ENCODE peak calls at places on chromosome 10, in nine cellular contexts. I, T, L, V, P, Z, S, A and U are unnamed samples.

GRCh38 chr10:133394064-133394663 is at the start of gene MTG1:
- DNase-seq in A (peak), I (peak), L (peak), Z (peak), S (peak), V (peak), T (peak), P (peak), U (peak)

GRCh38 chr10:661891-662605 is 27.4 kb downstream of the DIP2C start:
- DNase-seq in S (no peak), I (no peak), L (no peak), P (no peak), T (peak), A (no peak), Z (no peak), V (no peak), U (no peak)

GRCh38 chr10:61640876-61641275 is 21.9 kb upstream of the CABCOCO1 start:
- DNase-seq in L (no peak), P (no peak), Z (no peak), S (no peak), V (no peak), I (no peak), T (no peak), A (no peak), U (no peak)

GRCh38 chr10:60123172-60123571 is 216.8 kb upstream of the CCDC6 start:
- DNase-seq in I (no peak), T (no peak), S (peak), V (peak), L (no peak), P (peak), Z (no peak), A (no peak), U (no peak)

GRCh38 chr10:95273393-95274312 is 17.1 kb downstream of the PDLIM1 start:
- DNase-seq in L (no peak), P (peak), S (no peak), Z (no peak), A (peak), I (no peak), T (no peak), V (peak), U (no peak)

GRCh38 chr10:48496831-48497792 is 107.8 kb downstream of the ARHGAP22 start:
- DNase-seq in I (peak), P (no peak), T (no peak), S (no peak), L (no peak), Z (peak), A (no peak), V (no peak), U (no peak)

GRCh38 chr10:115831025-115831424 is 442.0 kb downstream of the GFRA1 start:
- DNase-seq in I (no peak), P (no peak), A (no peak), T (no peak), L (no peak), Z (no peak), V (no peak), S (no peak), U (no peak)

GRCh38 chr10:117535045-117535751 is 7.3 kb upstream of the EMX2 start:
- DNase-seq in S (no peak), T (no peak), I (no peak), V (no peak), A (no peak), P (peak), L (no peak), Z (peak), U (no peak)

GRCh38 chr10:116769791-116770190 is 27.4 kb upstream of the HSPA12A start:
- DNase-seq in L (no peak), Z (no peak), A (no peak), T (no peak), V (no peak), I (no peak), S (no peak), P (no peak), U (no peak)

GRCh38 chr10:70753841-70754621 is 31.1 kb downstream of the TBATA start:
- DNase-seq in L (no peak), T (peak), S (no peak), V (no peak), I (no peak), Z (no peak), A (no peak), P (no peak), U (no peak)

GRCh38 chr10:123655763-123656162 is 10.4 kb upstream of the GPR26 start:
- DNase-seq in A (no peak), Z (peak), V (no peak), L (no peak), T (peak), S (no peak), I (no peak), P (no peak), U (no peak)

GRCh38 chr10:99304027-99304856 is 24.9 kb upstream of the CNNM1 start:
- DNase-seq in Z (no peak), T (no peak), I (no peak), S (no peak), L (no peak), A (no peak), P (no peak), V (peak), U (no peak)

GRCh38 chr10:103746598-103746997 is 108.8 kb downstream of the SH3PXD2A start:
- DNase-seq in P (no peak), Z (no peak), T (no peak), I (no peak), A (no peak), L (no peak), V (no peak), S (no peak), U (no peak)

GRCh38 chr10:533186-533585 is 156.3 kb downstream of the DIP2C start:
- DNase-seq in Z (no peak), P (peak), T (no peak), A (no peak), L (no peak), S (no peak), V (no peak), I (no peak), U (no peak)

GRCh38 chr10:84188815-84189214 is 5.5 kb upstream of the CDHR1 start:
- DNase-seq in I (no peak), L (no peak), Z (peak), A (no peak), P (no peak), S (no peak), T (peak), V (no peak), U (no peak)

GRCh38 chr10:100319736-100320135 is 10.3 kb downstream of the PKD2L1 start:
- DNase-seq in T (no peak), V (no peak), S (no peak), A (no peak), Z (no peak), P (no peak), I (no peak), L (no peak), U (no peak)

GRCh38 chr10:103433858-103434257 is 18.3 kb downstream of the CALHM2 start:
- DNase-seq in L (no peak), S (no peak), Z (no peak), I (no peak), T (no peak), A (peak), P (no peak), V (no peak), U (no peak)

GRCh38 chr10:114166053-114166452 is 8.0 kb downstream of the CCDC186 start:
- DNase-seq in I (no peak), V (no peak), S (no peak), Z (no peak), L (no peak), P (no peak), T (no peak), A (no peak), U (no peak)

GRCh38 chr10:114168450-114169009 is 5.5 kb downstream of the CCDC186 start:
- DNase-seq in A (no peak), T (no peak), L (no peak), S (no peak), V (no peak), I (no peak), P (no peak), Z (no peak), U (no peak)

GRCh38 chr10:114172241-114172640 is 1.8 kb downstream of the CCDC186 start:
- DNase-seq in L (no peak), Z (no peak), S (no peak), P (no peak), V (no peak), A (no peak), T (no peak), I (no peak), U (no peak)

GRCh38 chr10:114163062-114163861 is 10.7 kb downstream of the CCDC186 start:
- DNase-seq in T (no peak), I (no peak), Z (no peak), P (no peak), V (no peak), A (no peak), S (no peak), L (no peak), U (no peak)

GRCh38 chr10:114167985-114168384 is 6.0 kb downstream of the CCDC186 start:
- DNase-seq in L (no peak), T (no peak), A (no peak), Z (no peak), V (no peak), P (no peak), S (no peak), I (no peak), U (no peak)
- TF ChIP-seq POLR2A in L (no peak), T (no peak), A (no peak), Z (no peak), V (no peak), P (no peak), S (no peak), I (no peak), U (no peak)

GRCh38 chr10:29841724-29842649 is 207.2 kb upstream of the SVIL start:
- DNase-seq in L (no peak), P (peak), Z (no peak), A (no peak), V (peak), S (no peak), T (no peak), I (no peak), U (no peak)

GRCh38 chr10:29845166-29845565 is 210.4 kb upstream of the SVIL start:
- DNase-seq in A (no peak), S (no peak), L (no peak), I (no peak), T (no peak), Z (peak), V (no peak), P (no peak), U (no peak)

GRCh38 chr10:29839826-29840515 is 205.2 kb upstream of the SVIL start:
- DNase-seq in S (no peak), T (no peak), I (no peak), A (no peak), Z (peak), V (no peak), L (no peak), P (no peak), U (no peak)

GRCh38 chr10:29840516-29841276 is 205.9 kb upstream of the SVIL start:
- DNase-seq in L (no peak), T (no peak), Z (no peak), P (no peak), S (no peak), V (no peak), A (no peak), I (no peak), U (no peak)

GRCh38 chr10:29843143-29843542 is 208.4 kb upstream of the SVIL start:
- DNase-seq in P (no peak), V (no peak), L (no peak), S (no peak), A (no peak), I (no peak), Z (no peak), T (no peak), U (no peak)
- TF ChIP-seq POLR2A in P (no peak), V (no peak), L (no peak), S (no peak), A (no peak), I (no peak), Z (no peak), T (no peak), U (no peak)

GRCh38 chr10:26863677-26864076 is 2.9 kb upstream of the ABI1 start:
- DNase-seq in P (no peak), T (no peak), L (no peak), A (no peak), I (no peak), S (no peak), V (no peak), Z (no peak), U (no peak)

GRCh38 chr10:26870766-26871165 is 10.0 kb upstream of the ABI1 start:
- DNase-seq in T (no peak), P (no peak), A (no peak), L (no peak), Z (no peak), S (no peak), V (no peak), I (no peak), U (no peak)

DNA sequence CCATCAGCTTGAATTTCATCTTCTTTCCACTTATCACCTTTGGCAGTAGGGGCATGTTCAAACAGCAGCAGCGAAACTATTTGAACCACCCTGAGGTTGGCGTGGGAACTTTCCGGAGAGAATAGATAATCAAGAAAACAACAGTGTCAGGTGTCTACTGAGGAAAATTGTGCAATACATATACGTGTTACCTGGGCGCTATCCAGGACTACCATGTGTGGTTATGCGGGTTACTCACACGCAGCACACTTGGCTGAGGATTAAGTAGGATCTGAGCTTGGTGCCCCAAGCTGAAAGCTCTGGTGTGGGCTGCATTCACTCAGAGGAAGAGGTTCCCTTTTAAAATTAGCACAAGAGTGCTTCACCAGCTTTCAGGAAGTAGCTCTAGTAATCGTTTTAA is 8.8 kb upstream of the ABI1 start:
- DNase-seq in L (no peak), Z (no peak), I (no peak), A (no peak), T (no peak), S (no peak), P (no peak), V (no peak), U (no peak)
- TF ChIP-seq POLR2A in L (no peak), Z (no peak), I (no peak), A (no peak), T (no peak), S (no peak), P (no peak), V (no peak), U (no peak)

GRCh38 chr10:121974535-121975294 is at the start of gene NSMCE4A:
- DNase-seq in P (peak), A (peak), I (peak), S (peak), L (peak), Z (peak), V (peak), T (peak), U (peak)
- TF ChIP-seq POLR2A in P (peak), A (no peak), I (peak), S (peak), L (peak), Z (no peak), V (peak), T (no peak), U (peak)

DNA sequence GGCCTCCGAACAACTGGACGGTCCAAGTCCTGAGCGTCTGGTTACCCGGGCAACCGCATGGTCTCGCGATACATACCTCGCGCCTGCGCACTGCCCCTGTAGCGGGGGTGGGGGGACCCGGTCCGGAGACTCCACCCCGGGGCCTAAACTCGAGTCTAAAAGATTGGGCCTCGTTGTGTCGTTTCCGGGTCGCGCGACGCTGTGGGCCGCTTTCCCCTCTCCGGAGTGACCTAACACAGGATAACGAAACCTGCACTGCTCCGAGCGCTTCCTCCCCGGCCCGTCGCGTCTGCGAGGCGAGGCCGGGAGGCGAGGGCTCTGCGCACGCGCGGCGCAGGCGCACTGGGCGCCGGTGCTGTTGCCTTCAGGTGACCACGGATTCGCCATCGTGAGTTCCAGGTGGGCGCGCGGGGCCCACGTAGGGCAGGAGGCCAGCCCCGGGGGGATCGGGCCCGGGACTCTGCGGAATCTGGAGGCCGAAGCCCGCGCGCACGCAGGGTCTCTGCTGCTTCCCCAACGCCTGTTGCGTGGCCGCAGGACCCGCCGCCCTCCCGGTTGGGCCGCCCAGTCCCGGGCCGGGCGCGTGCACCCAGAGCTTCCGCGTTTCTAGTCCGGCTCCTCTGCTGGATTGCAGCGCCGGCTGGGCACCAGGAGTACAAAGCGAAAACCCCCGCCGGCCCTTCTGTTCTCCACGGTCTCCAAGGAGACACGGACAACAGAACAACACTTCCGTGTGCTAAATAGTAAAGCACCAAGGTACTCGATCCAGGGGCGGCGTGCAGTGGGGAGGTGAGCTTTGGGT is at the start of gene RPP38:
- DNase-seq in L (peak), A (peak), S (peak), Z (peak), I (peak), P (peak), T (peak), V (peak), U (peak)
- TF ChIP-seq POLR2A in L (peak), A (peak), S (peak), Z (no peak), I (peak), P (peak), T (no peak), V (peak), U (peak)